ENCODE peak calls at places on chromosomes 7 and 10, in five cellular contexts. C is OCI-M1, K is NCI-H748 treated with DMSO at 0.1 percent for 48 hours, F is activated gamma-delta T cell, D is NCI-H1105. Y is an unnamed sample.

GRCh38 chr10:17673517-17674051 is 29.6 kb downstream of the STAM start:
- DNase-seq in K (no peak), F (no peak), C (peak; percentile 89), D (no peak), Y (no peak)

GRCh38 chr7:54969190-54969967 is 49.4 kb upstream of the EGFR start:
- DNase-seq in C (no peak), F (no peak), D (no peak), K (no peak), Y (no peak)

GRCh38 chr10:129836253-129836652 is 127.8 kb downstream of the EBF3 start:
- DNase-seq in C (no peak), F (no peak), D (no peak), K (no peak), Y (no peak)

GRCh38 chr7:104901239-104901638 is 112.8 kb upstream of the KMT2E start:
- DNase-seq in F (no peak), D (no peak), K (no peak), C (no peak), Y (no peak)

GRCh38 chr7:47458057-47458456 is 123.9 kb downstream of the TNS3 start:
- DNase-seq in K (no peak), C (no peak), F (no peak), D (no peak), Y (no peak)

GRCh38 chr7:135644154-135644553 is 18.2 kb upstream of the STMP1 start:
- DNase-seq in F (no peak), K (no peak), D (no peak), C (peak; percentile 1), Y (no peak)

GRCh38 chr7:71482284-71482683 is 350.3 kb downstream of the GALNT17 start:
- DNase-seq in F (no peak), C (no peak), K (peak; percentile 31), D (peak; percentile 72), Y (no peak)

GRCh38 chr7:18116661-18117060 is 89.0 kb upstream of the PRPS1L1 start:
- DNase-seq in D (no peak), C (no peak), K (peak; percentile 63), F (no peak), Y (no peak)

GRCh38 chr7:43143918-43144589 is 31.6 kb downstream of the HECW1 start:
- DNase-seq in K (no peak), F (no peak), D (no peak), C (no peak), Y (no peak)

GRCh38 chr7:106623315-106623660 is 37.7 kb downstream of the CCDC71L start:
- DNase-seq in K (no peak), C (no peak), D (no peak), F (no peak), Y (no peak)

GRCh38 chr10:58704226-58705200 is 191.8 kb downstream of the BICC1 start:
- DNase-seq in C (no peak), K (no peak), F (no peak), D (no peak), Y (no peak)

Y was measured in NCI-H1436 treated with DMSO at 0.1 percent for 48 hours.